ENCODE peak calls at places on chromosome 1, in eight cellular contexts. U is lung, F is AG08395, I is H54, K is astrocyte of the spinal cord, G is aorta, C is OCI-LY7, N is HFFc6. P is an unnamed sample.
A peak's percentile ranks its signal among the peaks of the same experiment; 100 is the strongest.

GRCh38 chr1:202616355-202616910 is 93.8 kb downstream of the SYT2 start:
- DNase-seq in U (no peak), F (no peak), I (no peak), K (no peak), G (peak; percentile 58), C (no peak), N (no peak), P (peak; percentile 54)

GRCh38 chr1:114668784-114669561 is 876 bp downstream of the DENND2C start:
- DNase-seq in U (no peak), F (peak; percentile 38), I (no peak), K (peak; percentile 3), G (no peak), C (peak; percentile 13), N (peak; percentile 13), P (no peak)

GRCh38 chr1:36609241-36610027 is 126.7 kb upstream of the CSF3R start:
- DNase-seq in U (peak; percentile 33), F (peak; percentile 47), I (peak; percentile 85), K (peak; percentile 5), G (no peak), C (peak; percentile 76), N (peak; percentile 52), P (peak; percentile 86)

GRCh38 chr1:1136547-1137230 is 20.8 kb upstream of the C1orf159 start:
- DNase-seq in U (no peak), F (no peak), I (no peak), K (no peak), G (no peak), C (peak; percentile 54), N (no peak), P (peak; percentile 92)

GRCh38 chr1:190000365-190000872 is 477.2 kb downstream of the BRINP3 start:
- DNase-seq in U (no peak), F (no peak), I (no peak), K (peak; percentile 21), G (no peak), C (no peak), N (no peak), P (no peak)

GRCh38 chr1:154419620-154420020 is 14.5 kb downstream of the IL6R start:
- DNase-seq in U (peak; percentile 83), F (peak; percentile 85), I (peak; percentile 39), K (peak; percentile 91), G (peak; percentile 93), C (no peak), N (peak; percentile 84), P (no peak)

GRCh38 chr1:203926025-203926540 is 64.7 kb downstream of the SNRPE start:
- DNase-seq in U (no peak), F (no peak), I (no peak), K (peak; percentile 49), G (no peak), C (no peak), N (peak; percentile 62), P (no peak)

GRCh38 chr1:173900992-173901391 is 16.1 kb downstream of the SERPINC1 start:
- DNase-seq in U (no peak), F (no peak), I (no peak), K (no peak), G (no peak), C (no peak), N (no peak), P (no peak)

GRCh38 chr1:162069334-162070093 is at the start of gene NOS1AP:
- DNase-seq in U (peak; percentile 81), F (peak; percentile 82), I (peak; percentile 84), K (peak; percentile 32), G (peak; percentile 94), C (peak; percentile 46), N (peak; percentile 28), P (peak; percentile 92)

GRCh38 chr1:210456731-210457130 is 128.0 kb downstream of the HHAT start:
- DNase-seq in U (no peak), F (no peak), I (no peak), K (no peak), G (no peak), C (no peak), N (no peak), P (no peak)

GRCh38 chr1:74465193-74465681 is 47.2 kb downstream of the LRRC53 start:
- DNase-seq in U (no peak), F (no peak), I (no peak), K (no peak), G (peak; percentile 72), C (no peak), N (no peak), P (no peak)

GRCh38 chr1:234932106-234932505 is 196.5 kb downstream of the TOMM20 start:
- DNase-seq in U (no peak), F (no peak), I (no peak), K (no peak), G (no peak), C (no peak), N (no peak), P (no peak)

GRCh38 chr1:150429805-150430204 is 57.4 kb upstream of the TARS2 start:
- DNase-seq in U (no peak), F (no peak), I (no peak), K (no peak), G (no peak), C (peak; percentile 30), N (no peak), P (peak; percentile 24)